ENCODE peak calls at places on chromosomes 6 and 20, in nine cellular contexts. One of them, this sample, is unnamed.

GRCh38 chr6:43481075-43481474 is 3.7 kb downstream of the TJAP1 start:
- DNase-seq in WERI-Rb-1: no peak
- DNase-seq in left ventricle myocardium inferior: no peak
- DNase-seq in psoas muscle: no peak
- DNase-seq in epithelial cell of esophagus: peak; percentile 94
- DNase-seq in IMR-90: no peak
- DNase-seq in lower lobe of right lung: no peak
- DNase-seq in AG04450: no peak
- DNase-seq in GM13977: no peak
- DNase-seq in this sample: no peak

GRCh38 chr6:155544677-155545076 is 89.0 kb upstream of the NOX3 start:
- DNase-seq in WERI-Rb-1: no peak
- DNase-seq in left ventricle myocardium inferior: no peak
- DNase-seq in psoas muscle: no peak
- DNase-seq in epithelial cell of esophagus: no peak
- DNase-seq in IMR-90: no peak
- DNase-seq in lower lobe of right lung: no peak
- DNase-seq in AG04450: no peak
- DNase-seq in GM13977: no peak
- DNase-seq in this sample: no peak

GRCh38 chr6:30847971-30848441 is 36.3 kb upstream of the DDR1 start:
- DNase-seq in WERI-Rb-1: no peak
- DNase-seq in left ventricle myocardium inferior: no peak
- DNase-seq in psoas muscle: no peak
- DNase-seq in epithelial cell of esophagus: peak; percentile 57
- DNase-seq in IMR-90: no peak
- DNase-seq in lower lobe of right lung: no peak
- DNase-seq in AG04450: no peak
- DNase-seq in GM13977: no peak
- DNase-seq in this sample: no peak

GRCh38 chr6:5723905-5724691 is 282.6 kb downstream of the NRN1 start:
- DNase-seq in WERI-Rb-1: no peak
- DNase-seq in left ventricle myocardium inferior: peak; percentile 24
- DNase-seq in psoas muscle: no peak
- DNase-seq in epithelial cell of esophagus: no peak
- DNase-seq in IMR-90: no peak
- DNase-seq in lower lobe of right lung: peak; percentile 65
- DNase-seq in AG04450: no peak
- DNase-seq in GM13977: peak; percentile 74
- DNase-seq in this sample: no peak

GRCh38 chr6:105482227-105482839 is 79.5 kb upstream of the PREP start:
- DNase-seq in WERI-Rb-1: peak; percentile 32
- DNase-seq in left ventricle myocardium inferior: peak; percentile 68
- DNase-seq in psoas muscle: peak; percentile 69
- DNase-seq in epithelial cell of esophagus: peak; percentile 29
- DNase-seq in IMR-90: peak; percentile 38
- DNase-seq in lower lobe of right lung: no peak
- DNase-seq in AG04450: no peak
- DNase-seq in GM13977: no peak
- DNase-seq in this sample: no peak

GRCh38 chr20:62363920-62364851 is 2.9 kb downstream of the LAMA5 start:
- DNase-seq in WERI-Rb-1: peak; percentile 48
- DNase-seq in left ventricle myocardium inferior: peak; percentile 51
- DNase-seq in psoas muscle: peak; percentile 64
- DNase-seq in epithelial cell of esophagus: no peak
- DNase-seq in IMR-90: no peak
- DNase-seq in lower lobe of right lung: peak; percentile 47
- DNase-seq in AG04450: no peak
- DNase-seq in GM13977: no peak
- DNase-seq in this sample: no peak

GRCh38 chr6:48764261-48764660 is 653.3 kb upstream of the PTCHD4 start:
- DNase-seq in WERI-Rb-1: no peak
- DNase-seq in left ventricle myocardium inferior: no peak
- DNase-seq in psoas muscle: no peak
- DNase-seq in epithelial cell of esophagus: no peak
- DNase-seq in IMR-90: peak; percentile 33
- DNase-seq in lower lobe of right lung: no peak
- DNase-seq in AG04450: no peak
- DNase-seq in GM13977: no peak
- DNase-seq in this sample: no peak

GRCh38 chr6:125157725-125158124 is 4.2 kb downstream of the TPD52L1 start:
- DNase-seq in WERI-Rb-1: peak; percentile 12
- DNase-seq in left ventricle myocardium inferior: no peak
- DNase-seq in psoas muscle: no peak
- DNase-seq in epithelial cell of esophagus: no peak
- DNase-seq in IMR-90: no peak
- DNase-seq in lower lobe of right lung: no peak
- DNase-seq in AG04450: no peak
- DNase-seq in GM13977: no peak
- DNase-seq in this sample: no peak

GRCh38 chr6:26536571-26537159 is 1.5 kb upstream of the HMGN4 start:
- DNase-seq in WERI-Rb-1: peak; percentile 54
- DNase-seq in left ventricle myocardium inferior: no peak
- DNase-seq in psoas muscle: no peak
- DNase-seq in epithelial cell of esophagus: no peak
- DNase-seq in IMR-90: peak; percentile 77
- DNase-seq in lower lobe of right lung: no peak
- DNase-seq in AG04450: no peak
- DNase-seq in GM13977: peak; percentile 47
- DNase-seq in this sample: no peak

GRCh38 chr6:17497701-17498100 is 102.4 kb upstream of the FAM8A1 start:
- DNase-seq in WERI-Rb-1: no peak
- DNase-seq in left ventricle myocardium inferior: no peak
- DNase-seq in psoas muscle: no peak
- DNase-seq in epithelial cell of esophagus: no peak
- DNase-seq in IMR-90: no peak
- DNase-seq in lower lobe of right lung: no peak
- DNase-seq in AG04450: no peak
- DNase-seq in GM13977: no peak
- DNase-seq in this sample: no peak
- TF ChIP-seq CTCF in WERI-Rb-1: no peak
- TF ChIP-seq CTCF in left ventricle myocardium inferior: no peak
- TF ChIP-seq CTCF in psoas muscle: no peak
- TF ChIP-seq CTCF in epithelial cell of esophagus: no peak
- TF ChIP-seq CTCF in IMR-90: no peak
- TF ChIP-seq CTCF in lower lobe of right lung: no peak
- TF ChIP-seq CTCF in AG04450: no peak
- TF ChIP-seq CTCF in GM13977: no peak
- TF ChIP-seq CTCF in this sample: no peak

GRCh38 chr20:49028684-49029083 is 17.4 kb upstream of the CSE1L start:
- DNase-seq in WERI-Rb-1: no peak
- DNase-seq in left ventricle myocardium inferior: no peak
- DNase-seq in psoas muscle: no peak
- DNase-seq in epithelial cell of esophagus: peak; percentile 11
- DNase-seq in IMR-90: peak; percentile 41
- DNase-seq in lower lobe of right lung: no peak
- DNase-seq in AG04450: no peak
- DNase-seq in GM13977: no peak
- DNase-seq in this sample: no peak
- TF ChIP-seq CTCF in WERI-Rb-1: peak; percentile 33
- TF ChIP-seq CTCF in left ventricle myocardium inferior: peak; percentile 24
- TF ChIP-seq CTCF in psoas muscle: no peak
- TF ChIP-seq CTCF in epithelial cell of esophagus: peak; percentile 44
- TF ChIP-seq CTCF in IMR-90: peak; percentile 35
- TF ChIP-seq CTCF in lower lobe of right lung: no peak
- TF ChIP-seq CTCF in AG04450: peak; percentile 54
- TF ChIP-seq CTCF in GM13977: peak; percentile 30
- TF ChIP-seq CTCF in this sample: no peak

GRCh38 chr20:60037120-60037499 is 78.9 kb downstream of the CDH26 start:
- DNase-seq in WERI-Rb-1: no peak
- DNase-seq in left ventricle myocardium inferior: no peak
- DNase-seq in psoas muscle: no peak
- DNase-seq in epithelial cell of esophagus: peak; percentile 15
- DNase-seq in IMR-90: peak; percentile 59
- DNase-seq in lower lobe of right lung: no peak
- DNase-seq in AG04450: no peak
- DNase-seq in GM13977: no peak
- DNase-seq in this sample: no peak
- TF ChIP-seq CTCF in WERI-Rb-1: peak; percentile 42
- TF ChIP-seq CTCF in left ventricle myocardium inferior: no peak
- TF ChIP-seq CTCF in psoas muscle: no peak
- TF ChIP-seq CTCF in epithelial cell of esophagus: no peak
- TF ChIP-seq CTCF in IMR-90: peak; percentile 51
- TF ChIP-seq CTCF in lower lobe of right lung: no peak
- TF ChIP-seq CTCF in AG04450: peak; percentile 49
- TF ChIP-seq CTCF in GM13977: no peak
- TF ChIP-seq CTCF in this sample: no peak

DNA sequence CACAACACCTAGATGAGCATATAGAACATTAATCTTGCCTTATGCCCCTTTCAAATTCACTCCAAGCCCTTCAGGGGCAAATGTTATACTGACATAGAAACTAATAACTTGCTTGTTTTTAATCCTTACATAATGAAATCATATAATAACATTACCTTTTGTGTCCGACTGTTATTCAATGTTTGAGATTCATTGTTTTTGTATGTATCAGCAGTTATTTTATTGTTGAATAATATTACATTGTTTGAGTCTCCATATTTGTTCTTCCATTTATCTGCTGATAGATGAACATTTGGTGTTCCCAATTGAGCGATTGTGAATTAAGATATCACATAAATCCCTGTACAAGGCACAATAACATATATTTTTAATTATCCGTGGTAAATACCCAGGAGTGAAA is 6.0 kb downstream of the SEMG1 start:
- DNase-seq in WERI-Rb-1: no peak
- DNase-seq in left ventricle myocardium inferior: no peak
- DNase-seq in psoas muscle: no peak
- DNase-seq in epithelial cell of esophagus: no peak
- DNase-seq in IMR-90: no peak
- DNase-seq in lower lobe of right lung: no peak
- DNase-seq in AG04450: no peak
- DNase-seq in GM13977: no peak
- DNase-seq in this sample: no peak
- TF ChIP-seq CTCF in WERI-Rb-1: no peak
- TF ChIP-seq CTCF in left ventricle myocardium inferior: no peak
- TF ChIP-seq CTCF in psoas muscle: no peak
- TF ChIP-seq CTCF in epithelial cell of esophagus: no peak
- TF ChIP-seq CTCF in IMR-90: no peak
- TF ChIP-seq CTCF in lower lobe of right lung: no peak
- TF ChIP-seq CTCF in AG04450: no peak
- TF ChIP-seq CTCF in GM13977: no peak
- TF ChIP-seq CTCF in this sample: no peak

GRCh38 chr20:41358717-41359116 is 7.9 kb downstream of the EMILIN3 start:
- DNase-seq in WERI-Rb-1: no peak
- DNase-seq in left ventricle myocardium inferior: no peak
- DNase-seq in psoas muscle: peak; percentile 39
- DNase-seq in epithelial cell of esophagus: no peak
- DNase-seq in IMR-90: no peak
- DNase-seq in lower lobe of right lung: no peak
- DNase-seq in AG04450: no peak
- DNase-seq in GM13977: no peak
- DNase-seq in this sample: no peak

GRCh38 chr20:41359541-41360011 is 7.0 kb downstream of the EMILIN3 start:
- DNase-seq in WERI-Rb-1: peak; percentile 63
- DNase-seq in left ventricle myocardium inferior: peak; percentile 68
- DNase-seq in psoas muscle: peak; percentile 63
- DNase-seq in epithelial cell of esophagus: no peak
- DNase-seq in IMR-90: no peak
- DNase-seq in lower lobe of right lung: no peak
- DNase-seq in AG04450: no peak
- DNase-seq in GM13977: no peak
- DNase-seq in this sample: no peak

GRCh38 chr20:41361757-41362747 is 4.6 kb downstream of the EMILIN3 start:
- DNase-seq in WERI-Rb-1: no peak
- DNase-seq in left ventricle myocardium inferior: no peak
- DNase-seq in psoas muscle: peak; percentile 79
- DNase-seq in epithelial cell of esophagus: no peak
- DNase-seq in IMR-90: no peak
- DNase-seq in lower lobe of right lung: no peak
- DNase-seq in AG04450: no peak
- DNase-seq in GM13977: no peak
- DNase-seq in this sample: no peak

GRCh38 chr20:41362748-41363140 is 3.9 kb downstream of the EMILIN3 start:
- DNase-seq in WERI-Rb-1: no peak
- DNase-seq in left ventricle myocardium inferior: no peak
- DNase-seq in psoas muscle: no peak
- DNase-seq in epithelial cell of esophagus: no peak
- DNase-seq in IMR-90: no peak
- DNase-seq in lower lobe of right lung: no peak
- DNase-seq in AG04450: no peak
- DNase-seq in GM13977: no peak
- DNase-seq in this sample: no peak

GRCh38 chr20:41360831-41361756 is 5.5 kb downstream of the EMILIN3 start:
- DNase-seq in WERI-Rb-1: no peak
- DNase-seq in left ventricle myocardium inferior: no peak
- DNase-seq in psoas muscle: no peak
- DNase-seq in epithelial cell of esophagus: no peak
- DNase-seq in IMR-90: no peak
- DNase-seq in lower lobe of right lung: no peak
- DNase-seq in AG04450: no peak
- DNase-seq in GM13977: no peak
- DNase-seq in this sample: no peak
- TF ChIP-seq CTCF in WERI-Rb-1: no peak
- TF ChIP-seq CTCF in left ventricle myocardium inferior: no peak
- TF ChIP-seq CTCF in psoas muscle: no peak
- TF ChIP-seq CTCF in epithelial cell of esophagus: no peak
- TF ChIP-seq CTCF in IMR-90: no peak
- TF ChIP-seq CTCF in lower lobe of right lung: no peak
- TF ChIP-seq CTCF in AG04450: no peak
- TF ChIP-seq CTCF in GM13977: no peak
- TF ChIP-seq CTCF in this sample: no peak

GRCh38 chr20:45136911-45137310 is 12.6 kb upstream of the WFDC12 start:
- DNase-seq in WERI-Rb-1: no peak
- DNase-seq in left ventricle myocardium inferior: no peak
- DNase-seq in psoas muscle: no peak
- DNase-seq in epithelial cell of esophagus: peak; percentile 53
- DNase-seq in IMR-90: no peak
- DNase-seq in lower lobe of right lung: no peak
- DNase-seq in AG04450: no peak
- DNase-seq in GM13977: no peak
- DNase-seq in this sample: no peak

GRCh38 chr20:45140836-45141235 is 16.6 kb upstream of the WFDC12 start:
- DNase-seq in WERI-Rb-1: no peak
- DNase-seq in left ventricle myocardium inferior: no peak
- DNase-seq in psoas muscle: no peak
- DNase-seq in epithelial cell of esophagus: no peak
- DNase-seq in IMR-90: no peak
- DNase-seq in lower lobe of right lung: no peak
- DNase-seq in AG04450: no peak
- DNase-seq in GM13977: no peak
- DNase-seq in this sample: no peak

DNA sequence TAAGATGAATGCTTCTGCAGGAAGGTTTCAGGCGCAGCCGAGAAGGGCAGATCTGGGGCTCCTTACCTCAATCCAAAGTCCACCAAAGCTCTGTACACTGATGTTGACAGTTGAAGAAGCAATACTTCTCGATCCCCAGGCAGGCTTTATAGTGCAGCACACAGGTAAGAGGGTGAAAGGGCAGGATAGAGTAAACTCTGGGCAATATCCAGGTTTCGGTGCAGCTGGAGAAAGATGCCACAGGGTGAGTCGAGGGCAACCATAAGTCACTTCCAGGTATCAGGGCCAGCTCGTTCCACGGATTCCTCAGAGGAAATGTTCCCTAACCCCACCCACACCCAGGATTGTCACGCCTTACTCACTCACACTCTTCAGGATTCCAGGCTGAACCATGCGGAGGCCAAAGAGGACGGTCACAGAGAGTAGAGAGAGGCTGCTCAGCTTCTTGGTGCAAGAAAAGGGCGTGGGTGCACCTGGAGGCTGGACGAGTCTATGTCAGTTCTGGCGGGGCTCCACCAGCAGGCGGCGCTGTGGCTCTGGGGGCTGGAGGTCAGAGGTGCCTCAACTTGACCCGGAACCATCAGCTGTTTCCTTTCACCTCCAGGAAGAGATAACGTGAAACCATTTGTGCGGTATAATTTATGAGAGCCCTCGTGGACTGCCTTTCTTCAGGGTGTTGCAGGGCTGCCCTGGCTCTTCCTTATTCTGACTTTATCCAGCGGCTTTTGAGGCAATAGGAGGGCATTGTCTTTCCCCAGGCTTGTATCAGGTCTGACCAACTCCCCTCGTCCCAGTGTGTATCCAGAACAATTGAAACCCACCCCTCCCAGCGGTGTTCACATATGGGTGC is 14.4 kb upstream of the WFDC12 start:
- DNase-seq in WERI-Rb-1: peak; percentile 75
- DNase-seq in left ventricle myocardium inferior: peak; percentile 31
- DNase-seq in psoas muscle: peak; percentile 62
- DNase-seq in epithelial cell of esophagus: peak; percentile 84
- DNase-seq in IMR-90: no peak
- DNase-seq in lower lobe of right lung: peak; percentile 84
- DNase-seq in AG04450: no peak
- DNase-seq in GM13977: peak; percentile 41
- DNase-seq in this sample: peak; percentile 40
- TF ChIP-seq CTCF in WERI-Rb-1: peak; percentile 91
- TF ChIP-seq CTCF in left ventricle myocardium inferior: peak; percentile 36
- TF ChIP-seq CTCF in psoas muscle: peak; percentile 39
- TF ChIP-seq CTCF in epithelial cell of esophagus: peak; percentile 86
- TF ChIP-seq CTCF in IMR-90: peak; percentile 36
- TF ChIP-seq CTCF in lower lobe of right lung: peak; percentile 70
- TF ChIP-seq CTCF in AG04450: peak; percentile 54
- TF ChIP-seq CTCF in GM13977: peak; percentile 83
- TF ChIP-seq CTCF in this sample: peak; percentile 28

This sample was measured in CD8-positive, alpha-beta T cell.